ENCODE peak calls at places on chromosomes 3 and 15, in six cellular contexts. B is A549, K is K562, L is endothelial cell of umbilical vein, X is HepG2, U is GM12878. T is an unnamed sample.

GRCh38 chr3:75337226-75337900 is 326.8 kb upstream of the FRG2C start:
- DNase-seq in X (no peak), L (no peak), B (no peak), K (no peak), U (no peak), T (no peak)

GRCh38 chr3:4850928-4851265 is 128.3 kb upstream of the BHLHE40 start:
- DNase-seq in K (no peak), L (no peak), B (no peak), U (peak), X (no peak), T (no peak)

GRCh38 chr3:122927726-122928125 is 99.8 kb downstream of the SEMA5B start:
- DNase-seq in U (no peak), L (no peak), K (no peak), X (no peak), B (no peak), T (no peak)

GRCh38 chr3:148790841-148791240 is 36.8 kb upstream of the CPB1 start:
- DNase-seq in X (no peak), K (no peak), U (no peak), B (no peak), L (no peak), T (no peak)

GRCh38 chr3:167084566-167084965 is 295.5 kb downstream of the ZBBX start:
- DNase-seq in X (no peak), K (no peak), U (no peak), L (no peak), B (no peak), T (no peak)

GRCh38 chr3:167575000-167575399 is 78.7 kb downstream of the WDR49 start:
- DNase-seq in B (no peak), K (no peak), X (no peak), U (no peak), L (no peak), T (no peak)

GRCh38 chr3:11954312-11954934 is 49.8 kb upstream of the SYN2 start:
- DNase-seq in B (no peak), K (peak), U (no peak), X (no peak), L (no peak), T (no peak)

GRCh38 chr15:63166219-63166618 is 8.9 kb upstream of the RPS27L start:
- DNase-seq in B (peak), X (no peak), U (no peak), K (peak), L (no peak), T (peak)

GRCh38 chr3:111215481-111215880 is 143.9 kb downstream of the NECTIN3 start:
- DNase-seq in B (no peak), X (no peak), U (no peak), K (no peak), L (no peak), T (no peak)

GRCh38 chr15:39034816-39035215 is 470.2 kb upstream of the RASGRP1 start:
- DNase-seq in L (no peak), X (no peak), U (no peak), K (no peak), B (no peak), T (no peak)

GRCh38 chr3:52240059-52240885 is 1.3 kb upstream of the TWF2 start:
- DNase-seq in L (no peak), B (peak), X (peak), U (no peak), K (peak), T (peak)

GRCh38 chr15:68371160-68371559 is 60.8 kb downstream of the ITGA11 start:
- DNase-seq in X (no peak), B (no peak), L (no peak), U (no peak), K (no peak), T (no peak)

GRCh38 chr3:170189396-170190256 is 8.1 kb upstream of the PHC3 start:
- DNase-seq in X (no peak), B (no peak), L (no peak), K (no peak), U (no peak), T (peak)

GRCh38 chr3:143188881-143189280 is 69.3 kb downstream of the CHST2 start:
- DNase-seq in B (no peak), U (no peak), L (no peak), K (no peak), X (no peak), T (no peak)

GRCh38 chr3:71310595-71311319 is 272.8 kb downstream of the FOXP1 start:
- DNase-seq in K (no peak), U (no peak), L (no peak), X (peak), B (peak), T (no peak)

GRCh38 chr3:123984350-123984749 is 7.6 kb downstream of the ROPN1 start:
- DNase-seq in B (no peak), U (no peak), X (no peak), K (no peak), L (no peak), T (no peak)

GRCh38 chr3:48426944-48427629 is 2.8 kb downstream of the PLXNB1 start:
- DNase-seq in K (no peak), U (no peak), X (peak), L (no peak), B (no peak), T (no peak)

GRCh38 chr3:48427630-48427962 is 2.3 kb downstream of the PLXNB1 start:
- DNase-seq in L (no peak), X (no peak), B (no peak), U (no peak), K (no peak), T (no peak)

GRCh38 chr3:48429416-48430358 is at the start of gene PLXNB1:
- DNase-seq in B (peak), K (peak), L (peak), U (no peak), X (peak), T (peak)

GRCh38 chr3:48428863-48429415 is 947 bp downstream of the PLXNB1 start:
- DNase-seq in X (no peak), K (no peak), B (no peak), U (no peak), L (peak), T (no peak)

DNA sequence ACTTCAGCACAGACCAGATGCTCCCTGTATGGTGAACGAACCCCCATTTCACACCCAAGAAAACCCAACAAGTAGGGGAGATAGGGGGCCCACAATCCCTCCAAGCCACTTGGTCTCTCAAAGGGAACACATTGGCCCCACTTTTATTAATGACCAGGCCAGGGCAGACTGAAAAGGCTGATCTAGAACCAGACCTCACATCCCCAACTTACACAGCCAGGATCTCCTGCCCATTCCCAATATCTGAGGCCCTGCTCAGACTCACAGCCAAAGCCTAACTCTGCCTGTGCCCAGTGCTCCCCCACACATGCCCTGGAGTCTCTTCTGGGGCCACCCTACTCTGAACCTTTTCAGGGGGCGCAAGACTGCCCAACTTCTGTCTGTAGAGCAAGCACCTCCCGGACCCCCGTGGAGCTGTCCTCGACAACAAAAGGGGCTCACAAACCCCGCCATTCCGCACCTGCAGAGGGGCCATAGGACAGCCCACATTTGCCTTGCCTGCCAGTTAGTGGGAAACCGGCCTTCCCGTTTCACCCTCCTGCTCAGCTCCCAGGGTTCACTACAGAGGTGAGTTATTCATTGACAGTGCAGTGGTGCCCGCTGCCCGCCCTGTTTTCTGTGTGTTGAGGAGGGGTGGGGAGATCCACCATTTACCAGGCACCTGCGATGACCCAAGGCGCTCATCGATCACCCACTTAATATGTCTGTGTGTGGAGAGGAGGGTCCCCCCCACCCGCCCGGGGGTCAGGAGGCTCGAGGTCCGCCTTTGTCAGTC is 1.6 kb downstream of the PLXNB1 start:
- DNase-seq in U (no peak), K (no peak), L (no peak), X (peak), B (peak), T (no peak)
- H3K4me3 ChIP-seq in U (peak), K (no peak), L (peak), X (peak), B (peak), T (no peak)

GRCh38 chr3:46584598-46585467 is 18.7 kb upstream of the LRRC2 start:
- DNase-seq in K (no peak), U (no peak), X (no peak), B (no peak), L (no peak), T (no peak)
- TF ChIP-seq MYC in K (no peak), U (no peak), X (no peak), B (no peak), L (no peak), T (no peak)

GRCh38 chr3:150890831-150891230 is 14.4 kb downstream of the MINDY4B start:
- DNase-seq in B (no peak), L (no peak), X (no peak), U (no peak), K (no peak), T (no peak)
- TF ChIP-seq POLR2A in B (no peak), L (no peak), X (no peak), U (no peak), K (no peak), T (no peak)

GRCh38 chr15:100373942-100374341 is 32.2 kb upstream of the ADAMTS17 start:
- DNase-seq in U (no peak), X (no peak), L (no peak), K (no peak), B (no peak), T (no peak)
- H3K4me3 ChIP-seq in U (no peak), X (no peak), L (no peak), K (no peak), B (no peak), T (no peak)

T was measured in NB4.